ENCODE peak calls at places on chromosomes 5 and 9, in five cellular contexts. C, Q, N, H and V are unnamed samples.

GRCh38 chr9:103193992-103194391 is 198.9 kb downstream of the CYLC2 start:
- DNase-seq in N (no peak), Q (no peak), C (no peak), H (no peak), V (no peak)

GRCh38 chr5:118459490-118459889 is 528.9 kb downstream of the DTWD2 start:
- DNase-seq in C (no peak), Q (no peak), H (no peak), N (no peak), V (no peak)

GRCh38 chr5:63263409-63263808 is 684.8 kb downstream of the LRRC70 start:
- DNase-seq in C (no peak), Q (peak; percentile 48), N (no peak), H (no peak), V (no peak)

GRCh38 chr9:134123764-134124128 is 12.1 kb upstream of the WDR5 start:
- DNase-seq in Q (no peak), N (no peak), C (no peak), H (no peak), V (no peak)

GRCh38 chr9:113772121-113772885 is 103.8 kb upstream of the ZNF618 start:
- DNase-seq in N (peak; percentile 13), H (no peak), Q (peak; percentile 37), C (peak; percentile 52), V (peak; percentile 24)

GRCh38 chr5:121797677-121798518 is 53.8 kb upstream of the FTMT start:
- DNase-seq in Q (no peak), H (no peak), C (no peak), N (peak; percentile 25), V (peak; percentile 70)

GRCh38 chr5:169442354-169443248 is 141.0 kb upstream of the SPDL1 start:
- DNase-seq in H (no peak), Q (no peak), C (no peak), N (no peak), V (no peak)

GRCh38 chr5:167245871-167246270 is 1045.6 kb upstream of the WWC1 start:
- DNase-seq in C (no peak), H (no peak), N (no peak), Q (peak; percentile 27), V (no peak)

GRCh38 chr9:129414377-129415021 is 206.4 kb downstream of the C9orf50 start:
- DNase-seq in C (peak; percentile 63), H (peak; percentile 19), Q (peak; percentile 33), N (peak; percentile 48), V (peak; percentile 7)